ENCODE peak calls at places on chromosomes 2 and 18, in six cellular contexts. One of them, this sample, is unnamed.

GRCh38 chr18:74921057-74921820 is 287.7 kb downstream of the PTGR3 start:
- DNase-seq in kidney epithelial cell: no peak
- DNase-seq in A673: no peak
- DNase-seq in DMS 273 treated with DMSO at 0.1 percent for 48 hours: no peak
- DNase-seq in epithelial cell of esophagus: no peak
- DNase-seq in NCI-H1092 treated with DMSO at 0.1 percent for 48 hours: no peak
- DNase-seq in this sample: no peak

GRCh38 chr2:215140166-215140707 is 1.8 kb upstream of the ABCA12 start:
- DNase-seq in A673: no peak
- DNase-seq in epithelial cell of esophagus: peak; percentile 55
- DNase-seq in DMS 273 treated with DMSO at 0.1 percent for 48 hours: no peak
- DNase-seq in NCI-H1092 treated with DMSO at 0.1 percent for 48 hours: no peak
- DNase-seq in kidney epithelial cell: no peak
- DNase-seq in this sample: no peak

GRCh38 chr2:55883339-55883738 is 40.2 kb downstream of the EFEMP1 start:
- DNase-seq in NCI-H1092 treated with DMSO at 0.1 percent for 48 hours: no peak
- DNase-seq in kidney epithelial cell: no peak
- DNase-seq in DMS 273 treated with DMSO at 0.1 percent for 48 hours: no peak
- DNase-seq in A673: no peak
- DNase-seq in epithelial cell of esophagus: no peak
- DNase-seq in this sample: no peak

GRCh38 chr2:145760781-145761649 is 1241.1 kb upstream of the ZEB2 start:
- DNase-seq in epithelial cell of esophagus: peak; percentile 87
- DNase-seq in DMS 273 treated with DMSO at 0.1 percent for 48 hours: no peak
- DNase-seq in kidney epithelial cell: no peak
- DNase-seq in A673: no peak
- DNase-seq in NCI-H1092 treated with DMSO at 0.1 percent for 48 hours: no peak
- DNase-seq in this sample: no peak

GRCh38 chr2:121359937-121360565 is 75.0 kb upstream of the TFCP2L1 start:
- DNase-seq in DMS 273 treated with DMSO at 0.1 percent for 48 hours: no peak
- DNase-seq in A673: no peak
- DNase-seq in kidney epithelial cell: no peak
- DNase-seq in NCI-H1092 treated with DMSO at 0.1 percent for 48 hours: no peak
- DNase-seq in epithelial cell of esophagus: no peak
- DNase-seq in this sample: no peak

GRCh38 chr2:70190086-70190412 is 770 bp downstream of the C2orf42 start:
- DNase-seq in kidney epithelial cell: no peak
- DNase-seq in A673: peak; percentile 63
- DNase-seq in epithelial cell of esophagus: no peak
- DNase-seq in DMS 273 treated with DMSO at 0.1 percent for 48 hours: peak; percentile 68
- DNase-seq in NCI-H1092 treated with DMSO at 0.1 percent for 48 hours: no peak
- DNase-seq in this sample: no peak

GRCh38 chr18:9855686-9856085 is 30.1 kb upstream of the TXNDC2 start:
- DNase-seq in A673: no peak
- DNase-seq in kidney epithelial cell: no peak
- DNase-seq in epithelial cell of esophagus: no peak
- DNase-seq in DMS 273 treated with DMSO at 0.1 percent for 48 hours: no peak
- DNase-seq in NCI-H1092 treated with DMSO at 0.1 percent for 48 hours: no peak
- DNase-seq in this sample: no peak

GRCh38 chr18:39453356-39453755 is 1887.8 kb upstream of the CELF4 start:
- DNase-seq in A673: no peak
- DNase-seq in DMS 273 treated with DMSO at 0.1 percent for 48 hours: no peak
- DNase-seq in NCI-H1092 treated with DMSO at 0.1 percent for 48 hours: no peak
- DNase-seq in kidney epithelial cell: no peak
- DNase-seq in epithelial cell of esophagus: no peak
- DNase-seq in this sample: no peak

GRCh38 chr2:25570161-25570840 is 103.1 kb downstream of the DTNB start:
- DNase-seq in A673: no peak
- DNase-seq in NCI-H1092 treated with DMSO at 0.1 percent for 48 hours: no peak
- DNase-seq in epithelial cell of esophagus: no peak
- DNase-seq in DMS 273 treated with DMSO at 0.1 percent for 48 hours: no peak
- DNase-seq in kidney epithelial cell: no peak
- DNase-seq in this sample: no peak

GRCh38 chr2:150282821-150283309 is 204.6 kb downstream of the RND3 start:
- DNase-seq in NCI-H1092 treated with DMSO at 0.1 percent for 48 hours: no peak
- DNase-seq in epithelial cell of esophagus: no peak
- DNase-seq in A673: no peak
- DNase-seq in DMS 273 treated with DMSO at 0.1 percent for 48 hours: no peak
- DNase-seq in kidney epithelial cell: no peak
- DNase-seq in this sample: no peak

GRCh38 chr2:84841577-84841976 is 39.3 kb downstream of the TRABD2A start:
- DNase-seq in kidney epithelial cell: no peak
- DNase-seq in A673: no peak
- DNase-seq in epithelial cell of esophagus: no peak
- DNase-seq in NCI-H1092 treated with DMSO at 0.1 percent for 48 hours: no peak
- DNase-seq in DMS 273 treated with DMSO at 0.1 percent for 48 hours: no peak
- DNase-seq in this sample: no peak

GRCh38 chr18:22168360-22168921 is 948 bp upstream of the GATA6 start:
- DNase-seq in A673: peak; percentile 42
- DNase-seq in kidney epithelial cell: no peak
- DNase-seq in NCI-H1092 treated with DMSO at 0.1 percent for 48 hours: no peak
- DNase-seq in epithelial cell of esophagus: peak; percentile 46
- DNase-seq in DMS 273 treated with DMSO at 0.1 percent for 48 hours: no peak
- DNase-seq in this sample: no peak

GRCh38 chr18:61637319-61637718 is 255.5 kb downstream of the RNF152 start:
- DNase-seq in NCI-H1092 treated with DMSO at 0.1 percent for 48 hours: peak; percentile 78
- DNase-seq in A673: no peak
- DNase-seq in epithelial cell of esophagus: no peak
- DNase-seq in kidney epithelial cell: no peak
- DNase-seq in DMS 273 treated with DMSO at 0.1 percent for 48 hours: no peak
- DNase-seq in this sample: no peak

This sample was measured in NCI-H1694 treated with DMSO at 0.1 percent for 48 hours.